ENCODE peak calls at places on chromosome 22, in four cellular contexts. One of them, this sample, is unnamed.

GRCh38 chr22:20117656-20118571 is 888 bp upstream of the TRMT2A start:
- DNase-seq in Peyer's patch: no peak
- DNase-seq in AG09319: no peak
- DNase-seq in uterus: no peak
- DNase-seq in this sample: no peak

GRCh38 chr22:30855677-30856518 is 112.7 kb downstream of the MORC2 start:
- DNase-seq in uterus: no peak
- DNase-seq in Peyer's patch: no peak
- DNase-seq in AG09319: no peak
- DNase-seq in this sample: no peak

GRCh38 chr22:45112136-45112879 is 51.4 kb upstream of the NUP50 start:
- DNase-seq in AG09319: no peak
- DNase-seq in Peyer's patch: no peak
- DNase-seq in uterus: no peak
- DNase-seq in this sample: no peak

GRCh38 chr22:24981066-24981465 is 28.6 kb downstream of the KIAA1671 start:
- DNase-seq in AG09319: no peak
- DNase-seq in Peyer's patch: no peak
- DNase-seq in uterus: no peak
- DNase-seq in this sample: no peak

GRCh38 chr22:49349841-49350381 is 477.8 kb downstream of the BRD1 start:
- DNase-seq in Peyer's patch: no peak
- DNase-seq in uterus: no peak
- DNase-seq in AG09319: no peak
- DNase-seq in this sample: no peak

GRCh38 chr22:30561402-30562154 is 12.9 kb downstream of the GAL3ST1 start:
- DNase-seq in uterus: no peak
- DNase-seq in AG09319: no peak
- DNase-seq in Peyer's patch: no peak
- DNase-seq in this sample: no peak

GRCh38 chr22:36332623-36333331 is 55.0 kb downstream of the MYH9 start:
- DNase-seq in Peyer's patch: no peak
- DNase-seq in uterus: peak; percentile 70
- DNase-seq in AG09319: no peak
- DNase-seq in this sample: no peak

GRCh38 chr22:42076764-42077485 is 2.6 kb upstream of the SMDT1 start:
- DNase-seq in AG09319: no peak
- DNase-seq in uterus: no peak
- DNase-seq in Peyer's patch: no peak
- DNase-seq in this sample: no peak

GRCh38 chr22:21701384-21701971 is 34.1 kb downstream of the YPEL1 start:
- DNase-seq in AG09319: no peak
- DNase-seq in uterus: no peak
- DNase-seq in Peyer's patch: no peak
- DNase-seq in this sample: no peak

GRCh38 chr22:50544078-50544745 is 1.5 kb upstream of the KLHDC7B start:
- DNase-seq in AG09319: no peak
- DNase-seq in uterus: no peak
- DNase-seq in Peyer's patch: peak; percentile 89
- DNase-seq in this sample: no peak

GRCh38 chr22:24937114-24937513 is 9.4 kb downstream of the LHFPL7 start:
- DNase-seq in AG09319: no peak
- DNase-seq in Peyer's patch: no peak
- DNase-seq in uterus: no peak
- DNase-seq in this sample: no peak

GRCh38 chr22:25169278-25170031 is 30.2 kb upstream of the CRYBB3 start:
- DNase-seq in Peyer's patch: no peak
- DNase-seq in AG09319: no peak
- DNase-seq in uterus: no peak
- DNase-seq in this sample: no peak

GRCh38 chr22:43393132-43393844 is 18.5 kb upstream of the MPPED1 start:
- DNase-seq in AG09319: no peak
- DNase-seq in Peyer's patch: no peak
- DNase-seq in uterus: no peak
- DNase-seq in this sample: no peak

GRCh38 chr22:41745968-41746367 is 46.7 kb downstream of the MEI1 start:
- DNase-seq in AG09319: no peak
- DNase-seq in Peyer's patch: no peak
- DNase-seq in uterus: no peak
- DNase-seq in this sample: no peak

GRCh38 chr22:49670610-49671330 is 156.9 kb downstream of the BRD1 start:
- DNase-seq in uterus: no peak
- DNase-seq in AG09319: no peak
- DNase-seq in Peyer's patch: peak; percentile 46
- DNase-seq in this sample: no peak

GRCh38 chr22:30210235-30210831 is 36.2 kb downstream of the LIF start:
- DNase-seq in AG09319: no peak
- DNase-seq in uterus: no peak
- DNase-seq in Peyer's patch: no peak
- DNase-seq in this sample: no peak

GRCh38 chr22:32478994-32479393 is 4.4 kb downstream of the FBXO7 start:
- DNase-seq in AG09319: no peak
- DNase-seq in Peyer's patch: no peak
- DNase-seq in uterus: no peak
- DNase-seq in this sample: no peak

GRCh38 chr22:43157874-43158546 is 6.7 kb downstream of the TSPO start:
- DNase-seq in AG09319: no peak
- DNase-seq in uterus: no peak
- DNase-seq in Peyer's patch: no peak
- DNase-seq in this sample: no peak

GRCh38 chr22:41563051-41563711 is 2.4 kb downstream of the CSDC2 start:
- DNase-seq in AG09319: no peak
- DNase-seq in Peyer's patch: peak; percentile 22
- DNase-seq in uterus: peak; percentile 88
- DNase-seq in this sample: no peak

GRCh38 chr22:17872491-17872890 is 98.2 kb upstream of the BID start:
- DNase-seq in Peyer's patch: no peak
- DNase-seq in uterus: no peak
- DNase-seq in AG09319: no peak
- DNase-seq in this sample: no peak

GRCh38 chr22:33962409-33962808 is 42.1 kb upstream of the LARGE1 start:
- DNase-seq in uterus: no peak
- DNase-seq in Peyer's patch: no peak
- DNase-seq in AG09319: no peak
- DNase-seq in this sample: no peak

GRCh38 chr22:30274061-30274812 is 7.6 kb upstream of the OSM start:
- DNase-seq in uterus: no peak
- DNase-seq in AG09319: no peak
- DNase-seq in Peyer's patch: no peak
- DNase-seq in this sample: no peak

GRCh38 chr22:32079110-32080089 is 36.3 kb downstream of the SLC5A1 start:
- DNase-seq in AG09319: no peak
- DNase-seq in Peyer's patch: no peak
- DNase-seq in uterus: no peak
- DNase-seq in this sample: no peak

GRCh38 chr22:46825145-46825544 is 62.7 kb downstream of the TBC1D22A start:
- DNase-seq in AG09319: no peak
- DNase-seq in Peyer's patch: no peak
- DNase-seq in uterus: no peak
- DNase-seq in this sample: no peak

GRCh38 chr22:46828323-46829139 is 66.1 kb downstream of the TBC1D22A start:
- DNase-seq in Peyer's patch: no peak
- DNase-seq in uterus: no peak
- DNase-seq in AG09319: no peak
- DNase-seq in this sample: no peak

GRCh38 chr22:46826438-46826837 is 64.0 kb downstream of the TBC1D22A start:
- DNase-seq in AG09319: no peak
- DNase-seq in Peyer's patch: no peak
- DNase-seq in uterus: no peak
- DNase-seq in this sample: no peak

GRCh38 chr22:46827781-46828180 is 65.3 kb downstream of the TBC1D22A start:
- DNase-seq in AG09319: no peak
- DNase-seq in Peyer's patch: no peak
- DNase-seq in uterus: no peak
- DNase-seq in this sample: no peak

DNA sequence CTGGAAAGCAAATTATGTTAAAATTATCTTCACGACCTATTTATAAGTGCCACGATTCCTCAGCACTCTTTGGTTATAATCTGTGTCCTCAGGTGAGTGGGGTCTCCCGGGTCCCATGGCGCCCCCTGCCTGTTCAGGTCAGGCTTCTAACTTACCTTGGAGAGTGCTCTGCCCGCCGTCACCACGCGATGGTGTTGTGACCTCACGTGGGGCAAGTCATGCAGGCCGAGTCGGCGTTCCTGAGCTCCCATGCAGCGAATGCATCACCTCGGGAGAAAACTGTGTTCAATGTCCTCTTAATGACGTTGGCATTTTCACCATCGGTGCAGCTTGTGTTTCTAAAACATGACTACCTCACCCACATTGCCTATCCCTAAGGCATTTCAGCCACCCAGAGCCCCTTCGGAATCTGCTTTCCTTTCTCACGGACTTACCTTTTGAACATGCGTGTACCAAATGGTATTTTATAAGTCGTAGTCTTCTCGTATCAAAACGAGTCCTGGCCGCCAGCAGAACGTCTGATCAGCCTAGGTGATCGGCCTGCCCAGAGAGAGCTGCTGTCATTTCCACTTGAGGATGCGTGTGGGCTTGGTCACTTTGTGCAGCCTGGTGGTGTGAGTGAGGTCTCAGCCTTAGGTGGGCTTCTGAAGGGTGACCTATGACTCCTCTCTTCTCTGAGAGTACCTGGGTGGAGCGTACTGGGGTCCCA is 64.8 kb downstream of the TBC1D22A start:
- DNase-seq in Peyer's patch: no peak
- DNase-seq in uterus: no peak
- DNase-seq in AG09319: no peak
- DNase-seq in this sample: no peak
- TF ChIP-seq CTCF in Peyer's patch: no peak
- TF ChIP-seq CTCF in uterus: no peak
- TF ChIP-seq CTCF in AG09319: no peak
- TF ChIP-seq CTCF in this sample: no peak

GRCh38 chr22:22943521-22944267 is 56.1 kb downstream of the IGLL5 start:
- DNase-seq in Peyer's patch: peak; percentile 32
- DNase-seq in uterus: no peak
- DNase-seq in AG09319: no peak
- DNase-seq in this sample: no peak
- TF ChIP-seq CTCF in Peyer's patch: no peak
- TF ChIP-seq CTCF in uterus: no peak
- TF ChIP-seq CTCF in AG09319: no peak
- TF ChIP-seq CTCF in this sample: no peak

GRCh38 chr22:37909756-37910155 is 3.7 kb downstream of the MICALL1 start:
- DNase-seq in uterus: no peak
- DNase-seq in Peyer's patch: no peak
- DNase-seq in AG09319: peak; percentile 63
- DNase-seq in this sample: no peak

GRCh38 chr22:37904572-37905533 is 1.2 kb upstream of the MICALL1 start:
- DNase-seq in uterus: peak; percentile 93
- DNase-seq in Peyer's patch: no peak
- DNase-seq in AG09319: peak; percentile 79
- DNase-seq in this sample: no peak

GRCh38 chr22:37907036-37907954 is 1.2 kb downstream of the MICALL1 start:
- DNase-seq in Peyer's patch: no peak
- DNase-seq in uterus: no peak
- DNase-seq in AG09319: no peak
- DNase-seq in this sample: no peak

GRCh38 chr22:37906364-37907008 is 389 bp downstream of the MICALL1 start:
- DNase-seq in AG09319: no peak
- DNase-seq in uterus: peak; percentile 39
- DNase-seq in Peyer's patch: peak; percentile 61
- DNase-seq in this sample: no peak

DNA sequence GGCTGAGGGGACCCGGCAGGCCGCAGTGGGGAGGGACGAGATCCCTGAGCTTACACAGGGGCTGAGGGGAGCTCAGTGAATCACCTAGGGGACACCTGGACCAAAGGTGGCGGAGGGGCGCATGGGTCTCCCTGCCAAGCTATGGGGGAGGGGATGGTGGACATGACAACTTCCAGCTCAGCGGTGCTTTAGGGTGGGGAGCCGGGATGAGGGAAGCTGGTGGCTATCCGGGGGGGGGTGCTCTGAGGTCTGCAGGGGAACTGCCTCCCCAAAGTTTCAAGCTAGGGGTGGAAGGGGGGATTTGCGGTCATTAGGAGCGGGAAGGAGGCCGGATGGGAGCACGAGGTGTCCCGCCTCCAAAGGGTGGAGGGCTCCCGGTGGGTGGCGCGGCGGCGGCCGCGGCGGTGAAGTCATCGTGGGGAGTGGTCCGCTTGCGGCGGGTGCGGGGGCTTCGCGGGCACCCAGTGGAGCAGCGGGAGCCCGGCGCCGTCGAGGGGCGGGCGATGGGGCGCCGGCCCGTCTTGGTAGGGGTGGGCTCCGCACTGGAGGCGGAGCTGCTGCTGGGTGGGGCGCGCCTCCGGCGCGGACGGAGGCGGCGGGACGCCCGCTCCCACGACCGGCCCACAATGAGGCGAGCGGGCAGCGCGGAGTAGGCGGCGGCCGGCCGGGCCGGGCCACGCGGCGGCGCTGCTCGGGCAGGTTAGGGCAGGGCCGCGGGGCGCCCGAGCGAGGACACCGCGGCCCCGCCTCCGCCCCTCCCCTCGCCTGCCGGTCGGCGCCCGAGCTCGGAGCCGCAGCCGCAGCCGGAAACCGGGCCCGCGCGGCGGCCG is at the start of gene MICALL1:
- DNase-seq in uterus: peak; percentile 73
- DNase-seq in Peyer's patch: peak; percentile 87
- DNase-seq in AG09319: peak; percentile 50
- DNase-seq in this sample: no peak
- TF ChIP-seq CTCF in uterus: peak; percentile 46
- TF ChIP-seq CTCF in Peyer's patch: peak; percentile 15
- TF ChIP-seq CTCF in AG09319: no peak
- TF ChIP-seq CTCF in this sample: no peak

DNA sequence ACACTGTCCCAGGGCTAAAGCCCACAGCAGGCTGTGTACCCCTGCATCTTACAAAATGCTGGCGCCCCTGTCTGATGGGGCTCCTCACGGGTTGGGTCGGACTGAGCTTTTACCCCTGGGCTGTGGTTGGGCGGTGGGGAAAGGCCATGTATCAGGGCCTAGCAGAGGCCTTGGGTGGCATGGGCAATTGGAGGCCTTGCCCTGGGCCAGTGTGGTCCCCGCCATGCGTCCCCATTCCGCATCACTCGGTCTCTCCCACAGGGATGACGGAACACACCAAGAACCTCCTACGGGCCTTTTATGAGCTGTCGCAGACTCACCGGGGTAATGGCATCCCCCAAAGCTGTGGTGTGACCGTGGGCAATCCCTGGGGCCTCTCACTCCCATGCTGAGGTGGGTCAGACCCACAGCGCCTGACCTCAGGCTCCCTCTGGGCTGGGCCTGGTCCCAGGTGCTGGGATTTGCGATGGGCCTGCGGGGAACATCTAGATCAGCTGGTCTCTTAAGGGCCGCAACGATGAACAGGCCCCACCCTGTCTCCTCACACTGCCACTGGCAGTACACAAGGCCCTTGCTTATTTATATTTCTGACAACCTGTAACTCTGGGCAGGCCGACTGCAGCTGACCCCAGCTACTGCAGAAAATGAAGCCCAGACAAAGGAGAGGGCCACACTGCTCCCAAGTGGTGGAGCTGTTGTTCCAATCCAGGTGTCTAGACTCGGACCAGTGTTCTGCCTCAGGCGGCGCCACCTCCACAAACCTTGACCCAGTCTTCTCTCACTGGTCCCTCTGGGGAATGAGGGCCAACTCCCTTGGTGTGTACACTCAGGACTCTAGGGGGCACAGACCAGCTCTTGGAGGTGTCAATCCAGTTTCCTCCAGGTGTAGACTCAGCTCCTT is 12.3 kb downstream of the SLC16A8 start:
- DNase-seq in AG09319: no peak
- DNase-seq in uterus: no peak
- DNase-seq in Peyer's patch: no peak
- DNase-seq in this sample: no peak
- TF ChIP-seq CTCF in AG09319: no peak
- TF ChIP-seq CTCF in uterus: no peak
- TF ChIP-seq CTCF in Peyer's patch: no peak
- TF ChIP-seq CTCF in this sample: no peak

GRCh38 chr22:39896313-39896996 is 2.9 kb upstream of the ENTHD1 start:
- DNase-seq in AG09319: no peak
- DNase-seq in Peyer's patch: no peak
- DNase-seq in uterus: no peak
- DNase-seq in this sample: no peak
- TF ChIP-seq CTCF in AG09319: no peak
- TF ChIP-seq CTCF in Peyer's patch: no peak
- TF ChIP-seq CTCF in uterus: no peak
- TF ChIP-seq CTCF in this sample: no peak

This sample was measured in D721Med.